ENCODE peak calls at places on chromosomes 13 and 19, in seven cellular contexts. I is stimulated activated naive B cell treated with anti-CD40 and anti-IgM and Interleukin-4, amounts not matched to agents 10 μg/mL and 1 μg/mL and 100 μg/mL, for 72 hours; M is GM04504; H is ACHN; Q is nucleus accumbens; O is H54; A is body of pancreas. S is an unnamed sample.

GRCh38 chr13:30158774-30159445 is 148.4 kb downstream of the KATNAL1 start:
- DNase-seq in O (peak; percentile 47), H (peak; percentile 83), A (no peak), Q (no peak), M (peak; percentile 84), I (no peak), S (no peak)

GRCh38 chr13:112905086-112905485 is 63.9 kb upstream of the MCF2L start:
- DNase-seq in M (no peak), A (no peak), H (no peak), Q (no peak), O (no peak), I (no peak), S (no peak)

GRCh38 chr19:48969276-48970138 is 4.4 kb downstream of the FTL start:
- DNase-seq in M (no peak), I (no peak), A (no peak), O (no peak), H (peak; percentile 39), Q (no peak), S (no peak)

GRCh38 chr19:45607071-45608029 is 5.3 kb upstream of the GPR4 start:
- DNase-seq in H (peak; percentile 76), A (peak; percentile 83), I (no peak), Q (peak; percentile 31), M (peak; percentile 32), O (peak; percentile 60), S (peak; percentile 74)

GRCh38 chr13:23086951-23087350 is 93.8 kb upstream of the SGCG start:
- DNase-seq in O (no peak), M (no peak), I (no peak), A (no peak), H (no peak), Q (no peak), S (no peak)

GRCh38 chr19:51124216-51124615 is 490 bp upstream of the SIGLEC9 start:
- DNase-seq in H (no peak), M (no peak), A (no peak), I (no peak), Q (no peak), O (no peak), S (no peak)

GRCh38 chr13:52809310-52809769 is 39.1 kb downstream of the PCDH8 start:
- DNase-seq in O (peak; percentile 55), A (peak; percentile 58), H (peak; percentile 70), Q (peak; percentile 45), M (peak; percentile 11), I (peak; percentile 30), S (peak; percentile 66)

GRCh38 chr13:31413531-31413930 is 213.8 kb downstream of the B3GLCT start:
- DNase-seq in A (no peak), M (no peak), H (no peak), Q (no peak), I (no peak), O (no peak), S (no peak)

GRCh38 chr13:44231786-44232516 is 141.7 kb upstream of the SERP2 start:
- DNase-seq in O (peak; percentile 45), M (peak; percentile 46), Q (no peak), H (peak; percentile 92), A (peak; percentile 88), I (no peak), S (no peak)

GRCh38 chr19:5580116-5580515 is 12.4 kb upstream of the TINCR start:
- DNase-seq in Q (no peak), H (peak; percentile 22), I (no peak), M (no peak), O (no peak), A (no peak), S (no peak)

GRCh38 chr13:113666951-113667701 is at the start of gene GRK1:
- DNase-seq in Q (no peak), I (no peak), M (no peak), A (no peak), H (no peak), O (no peak), S (no peak)

S was measured in activated CD8-positive, alpha-beta memory T cell treated with anti-CD3 and anti-CD28 coated beads, Interleukin-2, amount 50 U/mL, for 48 hours.